ENCODE peak calls at places on chromosome 1, in five cellular contexts. One of them, this sample, is unnamed.

GRCh38 chr1:101592861-101593260 is 356.0 kb downstream of the S1PR1 start:
- DNase-seq in breast epithelium: no peak
- DNase-seq in heart right ventricle: no peak
- DNase-seq in kidney tubule cell: no peak
- DNase-seq in effector CD4-positive, alpha-beta T cell: no peak
- DNase-seq in this sample: no peak

GRCh38 chr1:110237406-110238152 is 27.5 kb downstream of the KCNC4 start:
- DNase-seq in breast epithelium: no peak
- DNase-seq in heart right ventricle: no peak
- DNase-seq in kidney tubule cell: no peak
- DNase-seq in effector CD4-positive, alpha-beta T cell: no peak
- DNase-seq in this sample: no peak

GRCh38 chr1:23344987-23345472 is 946 bp upstream of the HNRNPR start:
- DNase-seq in breast epithelium: no peak
- DNase-seq in heart right ventricle: no peak
- DNase-seq in kidney tubule cell: no peak
- DNase-seq in effector CD4-positive, alpha-beta T cell: no peak
- DNase-seq in this sample: no peak

GRCh38 chr1:56142301-56142700 is 437.1 kb downstream of the PLPP3 start:
- DNase-seq in breast epithelium: no peak
- DNase-seq in heart right ventricle: no peak
- DNase-seq in kidney tubule cell: no peak
- DNase-seq in effector CD4-positive, alpha-beta T cell: no peak
- DNase-seq in this sample: no peak

GRCh38 chr1:109874445-109874844 is 36.2 kb upstream of the CSF1 start:
- DNase-seq in breast epithelium: no peak
- DNase-seq in heart right ventricle: no peak
- DNase-seq in kidney tubule cell: no peak
- DNase-seq in effector CD4-positive, alpha-beta T cell: no peak
- DNase-seq in this sample: no peak

GRCh38 chr1:156063997-156064285 is 3.0 kb downstream of the RAB25 start:
- DNase-seq in breast epithelium: no peak
- DNase-seq in heart right ventricle: no peak
- DNase-seq in kidney tubule cell: no peak
- DNase-seq in effector CD4-positive, alpha-beta T cell: no peak
- DNase-seq in this sample: no peak

GRCh38 chr1:78607944-78608343 is 12.3 kb upstream of the IFI44L start:
- DNase-seq in breast epithelium: no peak
- DNase-seq in heart right ventricle: no peak
- DNase-seq in kidney tubule cell: no peak
- DNase-seq in effector CD4-positive, alpha-beta T cell: no peak
- DNase-seq in this sample: no peak

GRCh38 chr1:241357366-241358305 is 631 bp upstream of the RGS7 start:
- DNase-seq in breast epithelium: no peak
- DNase-seq in heart right ventricle: no peak
- DNase-seq in kidney tubule cell: peak; percentile 56
- DNase-seq in effector CD4-positive, alpha-beta T cell: no peak
- DNase-seq in this sample: no peak